ENCODE peak calls at places on chromosomes 6 and 20, in six cellular contexts. T is NCI-H1092 treated with DMSO at 0.1 percent for 48 hours; P is stimulated activated CD4-positive, alpha-beta T cell treated with anti-CD3 and anti-CD28 coated beads, Interleukin-1b, Interleukin-23, amount 100 ng/mL, for 48 hours; Y is H7; K is activated naive CD8-positive, alpha-beta T cell treated with anti-CD3 and anti-CD28 coated beads for 36 hours; X is neural progenitor cell. U is an unnamed sample.

GRCh38 chr6:148577687-148578488 is 168.9 kb upstream of the UST start:
- DNase-seq in T (peak), P (peak), Y (peak), K (peak), X (peak), U (peak)

GRCh38 chr20:3889489-3890409 is 562 bp downstream of the PANK2 start:
- DNase-seq in T (peak), P (peak), Y (peak), K (peak), X (no peak), U (peak)

GRCh38 chr20:38426006-38426405 is 9.1 kb downstream of the SNHG17 start:
- DNase-seq in T (no peak), P (peak), Y (no peak), K (no peak), X (no peak), U (peak)

GRCh38 chr6:106981901-106982300 is 7.4 kb upstream of the CD24 start:
- DNase-seq in T (no peak), P (no peak), Y (no peak), K (no peak), X (no peak), U (no peak)

GRCh38 chr6:154474636-154475428 is 35.7 kb downstream of the CNKSR3 start:
- DNase-seq in T (no peak), P (no peak), Y (no peak), K (no peak), X (no peak), U (no peak)

GRCh38 chr6:18371576-18371975 is 15.6 kb upstream of the RNF144B start:
- DNase-seq in T (no peak), P (no peak), Y (no peak), K (no peak), X (no peak), U (no peak)

GRCh38 chr6:90385914-90386313 is 89.3 kb upstream of the BACH2 start:
- DNase-seq in T (no peak), P (no peak), Y (no peak), K (no peak), X (no peak), U (no peak)

GRCh38 chr20:32168184-32168910 is 39.2 kb downstream of the PLAGL2 start:
- DNase-seq in T (no peak), P (no peak), Y (peak), K (no peak), X (peak), U (peak)

GRCh38 chr6:179340-179950 is 112.8 kb upstream of the DUSP22 start:
- DNase-seq in T (no peak), P (no peak), Y (no peak), K (no peak), X (no peak), U (no peak)

GRCh38 chr20:11726021-11726420 is 191.7 kb upstream of the BTBD3 start:
- DNase-seq in T (peak), P (no peak), Y (no peak), K (no peak), X (no peak), U (no peak)

GRCh38 chr6:3849681-3850450 is 693 bp downstream of the FAM50B start:
- DNase-seq in T (no peak), P (no peak), Y (no peak), K (no peak), X (no peak), U (no peak)

GRCh38 chr6:62391358-62391757 is 105.3 kb upstream of the KHDRBS2 start:
- DNase-seq in T (no peak), P (no peak), Y (no peak), K (no peak), X (no peak), U (no peak)

GRCh38 chr20:23078994-23079364 is 7.1 kb downstream of the CD93 start:
- DNase-seq in T (peak), P (no peak), Y (peak), K (no peak), X (peak), U (no peak)

GRCh38 chr6:89887452-89888137 is 6.7 kb upstream of the GJA10 start:
- DNase-seq in T (no peak), P (no peak), Y (peak), K (peak), X (no peak), U (no peak)

GRCh38 chr6:90915224-90915915 is 328.5 kb upstream of the MAP3K7 start:
- DNase-seq in T (no peak), P (no peak), Y (no peak), K (no peak), X (no peak), U (no peak)

U was measured in SW480.